ENCODE peak calls at places on chromosomes 16 and 17, in nine cellular contexts. J is astrocyte of the spinal cord, A is heart right ventricle, K is psoas muscle, H is kidney, X is GM06990, Z is transverse colon, D is GM23248, G is tibial artery. B is an unnamed sample.

GRCh38 chr16:22232277-22233049 is 26.4 kb downstream of the EEF2K start:
- DNase-seq in D (peak), Z (peak), H (peak), K (no peak), J (peak), A (no peak), X (no peak), G (no peak), B (peak)

GRCh38 chr17:73340093-73340596 is 28.3 kb upstream of the CDC42EP4 start:
- DNase-seq in D (peak), J (peak), G (peak), Z (peak), H (no peak), X (no peak), A (no peak), K (peak), B (peak)

GRCh38 chr17:63082952-63083351 is 116.9 kb downstream of the TANC2 start:
- DNase-seq in J (peak), K (no peak), X (no peak), H (no peak), Z (no peak), G (no peak), A (no peak), D (peak), B (no peak)

GRCh38 chr16:16124974-16125373 is 98.3 kb downstream of the ABCC6 start:
- DNase-seq in D (no peak), G (no peak), K (no peak), J (no peak), X (no peak), A (no peak), H (no peak), Z (no peak), B (no peak)

GRCh38 chr17:79340771-79341528 is 266.3 kb downstream of the ENGASE start:
- DNase-seq in A (no peak), H (peak), D (no peak), K (no peak), G (no peak), Z (peak), J (no peak), X (peak), B (peak)

GRCh38 chr16:30142672-30143346 is 19.8 kb upstream of the MAPK3 start:
- DNase-seq in J (no peak), A (no peak), Z (no peak), G (no peak), K (no peak), X (no peak), H (no peak), D (peak), B (peak)

GRCh38 chr16:4928227-4928626 is 8.7 kb downstream of the PPL start:
- DNase-seq in Z (no peak), K (no peak), J (no peak), H (no peak), G (no peak), D (no peak), X (no peak), A (no peak), B (no peak)

GRCh38 chr17:19308398-19308797 is 54.1 kb downstream of the B9D1 start:
- DNase-seq in Z (no peak), G (no peak), H (no peak), A (no peak), D (no peak), X (no peak), J (no peak), K (no peak), B (no peak)

GRCh38 chr17:48997103-48997826 is at the start of gene IGF2BP1:
- DNase-seq in A (no peak), G (no peak), H (no peak), K (no peak), J (peak), X (no peak), Z (no peak), D (peak), B (peak)

GRCh38 chr17:32461853-32462617 is 17.7 kb downstream of the PSMD11 start:
- DNase-seq in G (no peak), H (no peak), A (no peak), J (peak), X (no peak), D (peak), K (no peak), Z (peak), B (peak)

GRCh38 chr17:30969989-30970680 is 704 bp upstream of the RNF135 start:
- DNase-seq in D (peak), H (no peak), G (peak), A (no peak), X (no peak), K (no peak), Z (peak), J (peak), B (peak)

GRCh38 chr16:82236415-82236814 is 66.4 kb upstream of the MPHOSPH6 start:
- DNase-seq in H (no peak), J (no peak), D (no peak), X (no peak), A (no peak), G (no peak), K (no peak), Z (no peak), B (no peak)

GRCh38 chr16:30449116-30449435 is 3.4 kb upstream of the SEPHS2 start:
- DNase-seq in D (no peak), G (no peak), A (no peak), K (no peak), H (no peak), X (no peak), Z (no peak), J (no peak), B (no peak)

GRCh38 chr16:72537684-72538083 is 365.7 kb upstream of the PMFBP1 start:
- DNase-seq in D (peak), Z (no peak), H (no peak), A (no peak), K (no peak), G (no peak), J (peak), X (no peak), B (no peak)

GRCh38 chr16:87822002-87822390 is 47.3 kb downstream of the SLC7A5 start:
- DNase-seq in A (no peak), Z (no peak), K (no peak), G (no peak), J (no peak), X (no peak), D (no peak), H (no peak), B (no peak)

GRCh38 chr17:50356892-50357510 is 11.1 kb downstream of the XYLT2 start:
- DNase-seq in J (no peak), X (no peak), A (no peak), K (no peak), D (no peak), G (peak), Z (no peak), H (no peak), B (no peak)

GRCh38 chr16:65069090-65069489 is 52.8 kb downstream of the CDH11 start:
- DNase-seq in K (no peak), X (no peak), H (no peak), G (no peak), Z (no peak), J (peak), D (peak), A (no peak), B (no peak)

GRCh38 chr16:11016524-11016988 is 72.2 kb downstream of the CLEC16A start:
- DNase-seq in X (no peak), G (no peak), D (peak), Z (no peak), J (no peak), H (no peak), K (peak), A (no peak), B (no peak)

GRCh38 chr17:68593331-68593710 is 7.8 kb downstream of the FAM20A start:
- DNase-seq in Z (no peak), A (no peak), G (no peak), H (no peak), J (no peak), D (no peak), X (no peak), K (no peak), B (no peak)

GRCh38 chr17:80986046-80986445 is 5.6 kb upstream of the CHMP6 start:
- DNase-seq in X (no peak), G (no peak), H (no peak), D (no peak), J (no peak), K (no peak), A (no peak), Z (no peak), B (no peak)

GRCh38 chr17:7173687-7174602 is 5.2 kb downstream of the ASGR1 start:
- DNase-seq in H (peak), G (peak), X (no peak), A (peak), J (peak), D (peak), Z (peak), K (peak), B (no peak)

GRCh38 chr16:23518435-23518891 is 8.2 kb upstream of the GGA2 start:
- DNase-seq in G (no peak), K (no peak), X (peak), D (no peak), H (no peak), J (peak), Z (no peak), A (no peak), B (peak)

GRCh38 chr16:83947642-83948234 is 5.3 kb upstream of the OSGIN1 start:
- DNase-seq in K (no peak), Z (no peak), J (no peak), H (no peak), G (no peak), A (no peak), X (no peak), D (no peak), B (no peak)
- H3K4me3 ChIP-seq in K (no peak), Z (no peak), J (no peak), H (no peak), G (no peak), A (no peak), X (no peak), D (no peak), B (no peak)

GRCh38 chr17:41971721-41972523 is 5.3 kb downstream of the CNP start:
- DNase-seq in X (no peak), H (peak), K (no peak), Z (no peak), J (no peak), G (peak), D (no peak), A (no peak), B (no peak)
- H3K4me3 ChIP-seq in X (no peak), H (peak), K (no peak), Z (no peak), J (no peak), G (no peak), D (no peak), A (no peak), B (no peak)

GRCh38 chr16:644556-644955 is 2.9 kb downstream of the MCRIP2 start:
- DNase-seq in J (no peak), H (no peak), K (no peak), Z (no peak), G (no peak), X (no peak), A (no peak), D (no peak), B (no peak)

GRCh38 chr16:646679-647172 is 2.4 kb upstream of the WDR90 start:
- DNase-seq in A (no peak), G (no peak), K (no peak), Z (no peak), X (no peak), D (no peak), J (no peak), H (no peak), B (no peak)

GRCh38 chr16:648071-648785 is 937 bp upstream of the WDR90 start:
- DNase-seq in X (peak), J (no peak), H (no peak), D (peak), Z (peak), G (no peak), K (no peak), A (no peak), B (peak)

GRCh38 chr16:647173-647902 is 1.8 kb upstream of the WDR90 start:
- DNase-seq in K (no peak), D (no peak), G (no peak), Z (peak), A (no peak), H (no peak), X (no peak), J (no peak), B (no peak)

GRCh38 chr16:645852-646678 is 3.1 kb upstream of the WDR90 start:
- DNase-seq in G (no peak), A (no peak), X (no peak), J (no peak), H (no peak), Z (peak), D (no peak), K (no peak), B (no peak)
- H3K4me3 ChIP-seq in G (no peak), A (no peak), X (no peak), J (no peak), H (peak), Z (peak), D (no peak), K (peak), B (no peak)

GRCh38 chr16:85136705-85137322 is 24.5 kb upstream of the CIBAR2 start:
- DNase-seq in Z (peak), H (no peak), K (peak), G (peak), A (peak), X (no peak), J (peak), D (no peak), B (peak)
- H3K4me3 ChIP-seq in Z (peak), H (peak), K (peak), G (peak), A (no peak), X (no peak), J (no peak), D (peak), B (no peak)

DNA sequence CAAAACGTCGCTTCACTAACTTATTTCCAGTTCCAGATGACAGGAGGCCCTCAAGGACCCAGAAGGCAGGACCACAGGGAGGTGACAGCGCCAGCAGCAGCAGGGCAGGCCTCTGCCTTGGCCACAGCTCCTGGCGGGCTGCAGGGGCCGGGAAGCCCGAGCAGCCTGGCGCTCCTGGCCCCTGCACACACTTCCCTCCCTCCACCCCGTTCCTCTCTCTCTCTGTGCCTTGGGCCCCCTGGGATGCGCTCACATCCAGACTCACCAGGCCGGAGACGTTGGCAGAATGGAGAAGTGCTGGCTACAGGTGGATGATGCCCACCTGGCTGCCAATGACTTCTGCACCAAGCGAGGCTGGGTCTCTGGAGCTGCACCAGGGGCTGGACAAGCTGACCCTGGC is 12.7 kb downstream of the ZNF594 start:
- DNase-seq in H (no peak), Z (no peak), A (no peak), J (no peak), X (no peak), K (no peak), G (no peak), D (no peak), B (no peak)
- H3K4me3 ChIP-seq in H (no peak), Z (no peak), A (no peak), J (no peak), X (no peak), K (no peak), G (no peak), D (no peak), B (no peak)

GRCh38 chr16:67430504-67431076 is 331 bp upstream of the HSD11B2 start:
- DNase-seq in J (no peak), K (no peak), D (peak), A (no peak), G (no peak), X (no peak), Z (peak), H (peak), B (peak)
- H3K4me3 ChIP-seq in J (peak), K (peak), D (peak), A (peak), G (peak), X (peak), Z (peak), H (peak), B (no peak)

GRCh38 chr16:54034684-54035083 is 251.9 kb downstream of the IRX3 start:
- DNase-seq in X (no peak), A (no peak), K (no peak), J (no peak), D (no peak), H (no peak), Z (no peak), G (no peak), B (no peak)

GRCh38 chr16:54030451-54030850 is 256.1 kb downstream of the IRX3 start:
- DNase-seq in K (no peak), D (no peak), H (no peak), Z (no peak), A (no peak), X (no peak), J (no peak), G (no peak), B (no peak)

GRCh38 chr16:54028013-54028412 is 258.6 kb downstream of the IRX3 start:
- DNase-seq in A (no peak), D (no peak), K (no peak), X (no peak), J (no peak), H (no peak), G (no peak), Z (no peak), B (no peak)

GRCh38 chr16:54033747-54034146 is 252.8 kb downstream of the IRX3 start:
- DNase-seq in G (no peak), A (no peak), J (no peak), D (no peak), Z (no peak), H (no peak), K (no peak), X (no peak), B (no peak)

DNA sequence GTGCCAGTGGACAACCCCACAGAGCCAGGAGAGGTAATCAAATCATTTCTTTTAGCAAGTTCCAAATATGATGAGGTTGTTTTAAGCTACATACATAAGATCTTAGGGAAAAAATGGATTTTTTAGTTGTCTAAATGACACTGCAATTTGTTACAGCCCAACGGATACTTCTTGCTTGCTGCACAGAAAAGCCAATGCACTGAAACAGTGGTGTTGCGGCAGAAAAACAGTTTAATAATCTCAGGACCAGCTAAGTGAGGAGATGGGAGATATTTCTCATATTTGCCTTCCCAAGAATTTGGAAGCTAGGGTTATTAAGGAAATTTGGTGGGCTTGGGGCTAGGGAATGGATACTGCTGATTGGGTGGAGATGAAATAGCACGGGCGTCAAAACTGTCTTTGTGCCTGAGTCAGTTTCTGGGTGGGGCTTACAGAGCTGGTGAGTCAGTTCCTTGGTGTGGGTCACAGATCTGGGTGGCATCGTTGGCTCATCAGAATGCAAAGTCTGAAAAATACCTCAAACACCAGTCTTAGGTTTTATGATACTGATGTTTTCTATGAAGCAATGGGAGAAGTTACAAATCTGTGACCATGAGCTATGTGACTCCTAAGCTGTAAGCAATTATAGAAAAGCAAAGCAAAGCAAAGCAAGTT is 255.4 kb downstream of the IRX3 start:
- DNase-seq in D (peak), K (no peak), Z (no peak), A (no peak), X (no peak), G (no peak), J (no peak), H (no peak), B (no peak)
- H3K4me3 ChIP-seq in D (no peak), K (no peak), Z (no peak), A (no peak), X (no peak), G (no peak), J (no peak), H (no peak), B (no peak)